ENCODE peak calls at places on chromosome 10, in five cellular contexts. T is activated T-cell treated with anti-CD3 and anti-CD28 coated beads for 1 hour; M is NAMALWA; Y is AG10803; P is activated CD8-positive, alpha-beta memory T cell treated with anti-CD3 and anti-CD28 coated beads, Interleukin-2, amount 10 ng/mL, durations not matched to agents 7 days and 5 days. S is an unnamed sample.

GRCh38 chr10:17910144-17910789 is 41.5 kb upstream of the SLC39A12 start:
- DNase-seq in Y (peak; percentile 68), T (no peak), P (no peak), M (peak; percentile 70), S (peak; percentile 57)

GRCh38 chr10:68099736-68100135 is 9.6 kb upstream of the MYPN start:
- DNase-seq in T (no peak), P (no peak), Y (peak; percentile 82), M (no peak), S (no peak)

GRCh38 chr10:110395350-110396283 is 90.9 kb upstream of the SMNDC1 start:
- DNase-seq in T (no peak), Y (peak; percentile 78), P (peak; percentile 71), M (no peak), S (peak; percentile 73)

GRCh38 chr10:21194510-21194993 is 297.4 kb upstream of the NEBL start:
- DNase-seq in Y (no peak), T (no peak), M (peak; percentile 11), P (no peak), S (peak; percentile 60)

GRCh38 chr10:11225935-11226334 is 208.3 kb downstream of the CELF2 start:
- DNase-seq in Y (no peak), P (peak; percentile 84), M (peak; percentile 61), T (peak; percentile 33), S (peak; percentile 90)

GRCh38 chr10:21071001-21071673 is 174.0 kb upstream of the NEBL start:
- DNase-seq in Y (no peak), T (no peak), M (no peak), P (no peak), S (no peak)

GRCh38 chr10:87671416-87671815 is 11.7 kb downstream of the PAPSS2 start:
- DNase-seq in M (no peak), P (no peak), T (no peak), Y (no peak), S (no peak)

GRCh38 chr10:100890696-100891271 is 22.0 kb upstream of the SLF2 start:
- DNase-seq in M (no peak), Y (peak; percentile 96), T (no peak), P (peak; percentile 37), S (peak; percentile 97)

GRCh38 chr10:95273393-95274312 is 17.1 kb downstream of the PDLIM1 start:
- DNase-seq in P (no peak), M (no peak), Y (peak; percentile 95), T (no peak), S (peak; percentile 62)

GRCh38 chr10:100988166-100988565 is 823 bp downstream of the TWNK start:
- DNase-seq in Y (no peak), T (no peak), P (no peak), M (no peak), S (no peak)

GRCh38 chr10:49272251-49273081 is 26.5 kb upstream of the C10orf71 start:
- DNase-seq in T (no peak), Y (peak; percentile 70), M (no peak), P (peak; percentile 38), S (peak; percentile 99)

GRCh38 chr10:102644066-102644645 is at the start of gene TRIM8:
- DNase-seq in M (peak; percentile 67), P (peak; percentile 71), Y (no peak), T (peak; percentile 43), S (peak; percentile 56)

GRCh38 chr10:17220652-17221100 is 7.4 kb upstream of the VIM start:
- DNase-seq in Y (peak; percentile 63), T (no peak), M (no peak), P (no peak), S (no peak)

GRCh38 chr10:34526758-34527730 is 288.1 kb downstream of the PARD3 start:
- DNase-seq in T (no peak), Y (peak; percentile 97), M (no peak), P (no peak), S (peak; percentile 75)

S was measured in myocyte.